ENCODE peak calls at places on chromosomes 6 and 20, in four cellular contexts. One of them, this sample, is unnamed. For H3K9me3, the result is how much of the 10 kb centered on the place peaks cover.

GRCh38 chr6:30793521-30794194 is 49.3 kb upstream of the IER3 start:
- DNase-seq in cardiac muscle cell: no peak
- DNase-seq in adrenal gland: no peak
- DNase-seq in CD8-positive, alpha-beta memory T cell: peak
- DNase-seq in this sample: no peak

GRCh38 chr6:21067521-21067920 is 526.0 kb upstream of the SOX4 start:
- DNase-seq in adrenal gland: no peak
- DNase-seq in cardiac muscle cell: no peak
- DNase-seq in CD8-positive, alpha-beta memory T cell: no peak
- DNase-seq in this sample: no peak

GRCh38 chr20:1169224-1169623 is 15.6 kb downstream of the TMEM74B start:
- DNase-seq in cardiac muscle cell: no peak
- DNase-seq in CD8-positive, alpha-beta memory T cell: no peak
- DNase-seq in adrenal gland: no peak
- DNase-seq in this sample: no peak

GRCh38 chr6:29141606-29142005 is 29.1 kb upstream of the OR2J2 start:
- DNase-seq in CD8-positive, alpha-beta memory T cell: no peak
- DNase-seq in adrenal gland: no peak
- DNase-seq in cardiac muscle cell: no peak
- DNase-seq in this sample: no peak

GRCh38 chr6:40962241-40962640 is 76.8 kb downstream of the UNC5CL start:
- DNase-seq in adrenal gland: no peak
- DNase-seq in cardiac muscle cell: no peak
- DNase-seq in CD8-positive, alpha-beta memory T cell: no peak
- DNase-seq in this sample: no peak

GRCh38 chr6:16684195-16684689 is 77.0 kb downstream of the ATXN1 start:
- DNase-seq in adrenal gland: no peak
- DNase-seq in cardiac muscle cell: no peak
- DNase-seq in CD8-positive, alpha-beta memory T cell: no peak
- DNase-seq in this sample: peak

GRCh38 chr6:79330723-79331122 is 96.2 kb upstream of the HMGN3 start:
- DNase-seq in cardiac muscle cell: no peak
- DNase-seq in adrenal gland: no peak
- DNase-seq in CD8-positive, alpha-beta memory T cell: no peak
- DNase-seq in this sample: no peak

GRCh38 chr6:87176493-87176892 is 21.1 kb downstream of the ZNF292 start:
- DNase-seq in CD8-positive, alpha-beta memory T cell: no peak
- DNase-seq in cardiac muscle cell: no peak
- DNase-seq in adrenal gland: no peak
- DNase-seq in this sample: no peak

GRCh38 chr6:33417127-33417902 is 592 bp downstream of the CUTA start:
- DNase-seq in cardiac muscle cell: peak
- DNase-seq in CD8-positive, alpha-beta memory T cell: no peak
- DNase-seq in adrenal gland: peak
- DNase-seq in this sample: no peak

GRCh38 chr20:15611579-15611978 is 961.7 kb downstream of the KIF16B start:
- DNase-seq in cardiac muscle cell: no peak
- DNase-seq in CD8-positive, alpha-beta memory T cell: no peak
- DNase-seq in adrenal gland: no peak
- DNase-seq in this sample: no peak

GRCh38 chr20:15613530-15613929 is 959.7 kb downstream of the KIF16B start:
- DNase-seq in cardiac muscle cell: peak
- DNase-seq in adrenal gland: peak
- DNase-seq in CD8-positive, alpha-beta memory T cell: no peak
- DNase-seq in this sample: no peak

GRCh38 chr20:15610700-15611277 is 962.5 kb downstream of the KIF16B start:
- DNase-seq in adrenal gland: no peak
- DNase-seq in cardiac muscle cell: no peak
- DNase-seq in CD8-positive, alpha-beta memory T cell: no peak
- DNase-seq in this sample: no peak

GRCh38 chr20:15609956-15610355 is 963.3 kb downstream of the KIF16B start:
- DNase-seq in CD8-positive, alpha-beta memory T cell: no peak
- DNase-seq in cardiac muscle cell: no peak
- DNase-seq in adrenal gland: no peak
- DNase-seq in this sample: no peak

DNA sequence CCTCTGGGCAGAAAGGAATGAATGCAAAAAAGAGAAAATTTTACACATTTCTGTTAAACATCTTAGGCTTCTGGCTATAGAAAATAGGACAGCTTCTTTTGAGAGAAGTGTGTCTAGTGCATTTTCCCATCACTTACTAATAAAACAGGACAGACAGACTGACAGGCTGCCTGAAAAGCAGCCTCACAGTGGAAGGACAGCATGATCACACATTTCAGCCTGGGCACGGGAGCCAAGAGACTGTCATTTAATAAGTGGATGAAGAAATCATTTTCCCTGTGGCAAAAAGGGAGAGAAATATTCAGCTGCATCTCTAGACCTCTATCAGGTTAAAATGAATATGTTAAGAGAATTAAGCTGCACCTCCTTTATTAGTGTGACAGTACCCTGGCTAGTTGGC is 960.5 kb downstream of the KIF16B start:
- DNase-seq in CD8-positive, alpha-beta memory T cell: no peak
- DNase-seq in cardiac muscle cell: no peak
- DNase-seq in adrenal gland: no peak
- DNase-seq in this sample: no peak
- H3K9me3 ChIP-seq in CD8-positive, alpha-beta memory T cell: under half
- H3K9me3 ChIP-seq in cardiac muscle cell: under half
- H3K9me3 ChIP-seq in adrenal gland: under half
- H3K9me3 ChIP-seq in this sample: under half

GRCh38 chr20:16617056-16617455 is 43.8 kb upstream of the KIF16B start:
- DNase-seq in adrenal gland: no peak
- DNase-seq in CD8-positive, alpha-beta memory T cell: no peak
- DNase-seq in cardiac muscle cell: no peak
- DNase-seq in this sample: no peak
- H3K27ac ChIP-seq in adrenal gland: no peak
- H3K27ac ChIP-seq in CD8-positive, alpha-beta memory T cell: no peak
- H3K27ac ChIP-seq in cardiac muscle cell: no peak
- H3K27ac ChIP-seq in this sample: no peak

GRCh38 chr6:36114798-36115408 is 15.4 kb upstream of the MAPK13 start:
- DNase-seq in cardiac muscle cell: no peak
- DNase-seq in adrenal gland: no peak
- DNase-seq in CD8-positive, alpha-beta memory T cell: peak
- DNase-seq in this sample: no peak
- H3K4me3 ChIP-seq in cardiac muscle cell: no peak
- H3K4me3 ChIP-seq in adrenal gland: no peak
- H3K4me3 ChIP-seq in CD8-positive, alpha-beta memory T cell: peak
- H3K4me3 ChIP-seq in this sample: no peak

DNA sequence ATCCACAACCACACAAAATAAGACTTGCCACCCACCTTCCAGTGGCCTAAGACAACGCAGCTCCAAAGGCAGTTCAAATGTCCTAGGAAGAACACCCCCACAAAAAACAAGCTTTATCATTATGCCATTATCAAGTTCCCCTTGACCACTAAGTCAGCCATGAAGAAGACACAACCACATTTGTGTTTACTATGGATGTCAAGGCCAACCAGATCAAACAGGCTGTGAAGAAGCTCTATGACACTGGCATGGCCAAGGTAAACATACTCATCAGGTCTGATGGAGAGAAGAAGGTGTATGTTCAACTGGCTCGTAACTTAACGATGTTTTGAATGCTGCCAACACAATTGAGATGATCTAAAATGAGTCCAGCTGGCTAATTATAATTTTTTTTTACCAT is 26.1 kb downstream of the SEC63 start:
- DNase-seq in adrenal gland: no peak
- DNase-seq in cardiac muscle cell: no peak
- DNase-seq in CD8-positive, alpha-beta memory T cell: no peak
- DNase-seq in this sample: no peak
- H3K9me3 ChIP-seq in adrenal gland: under half
- H3K9me3 ChIP-seq in cardiac muscle cell: under half
- H3K9me3 ChIP-seq in CD8-positive, alpha-beta memory T cell: under half
- H3K9me3 ChIP-seq in this sample: under half

GRCh38 chr20:43513298-43514061 is 6.0 kb downstream of the L3MBTL1 start:
- DNase-seq in CD8-positive, alpha-beta memory T cell: no peak
- DNase-seq in cardiac muscle cell: no peak
- DNase-seq in adrenal gland: no peak
- DNase-seq in this sample: no peak
- H3K27ac ChIP-seq in CD8-positive, alpha-beta memory T cell: peak
- H3K27ac ChIP-seq in cardiac muscle cell: no peak
- H3K27ac ChIP-seq in adrenal gland: peak
- H3K27ac ChIP-seq in this sample: peak

GRCh38 chr6:138545621-138545980 is 46.3 kb upstream of the NHSL1 start:
- DNase-seq in cardiac muscle cell: peak
- DNase-seq in adrenal gland: no peak
- DNase-seq in CD8-positive, alpha-beta memory T cell: no peak
- DNase-seq in this sample: peak
- H3K4me3 ChIP-seq in cardiac muscle cell: no peak
- H3K4me3 ChIP-seq in adrenal gland: no peak
- H3K4me3 ChIP-seq in CD8-positive, alpha-beta memory T cell: no peak
- H3K4me3 ChIP-seq in this sample: peak

GRCh38 chr20:15836634-15837033 is 736.6 kb downstream of the KIF16B start:
- DNase-seq in CD8-positive, alpha-beta memory T cell: no peak
- DNase-seq in cardiac muscle cell: no peak
- DNase-seq in adrenal gland: no peak
- DNase-seq in this sample: no peak

GRCh38 chr20:15837563-15837962 is 735.7 kb downstream of the KIF16B start:
- DNase-seq in CD8-positive, alpha-beta memory T cell: no peak
- DNase-seq in cardiac muscle cell: no peak
- DNase-seq in adrenal gland: no peak
- DNase-seq in this sample: no peak

GRCh38 chr20:15835811-15836210 is 737.4 kb downstream of the KIF16B start:
- DNase-seq in cardiac muscle cell: no peak
- DNase-seq in CD8-positive, alpha-beta memory T cell: no peak
- DNase-seq in adrenal gland: no peak
- DNase-seq in this sample: no peak

GRCh38 chr20:15832512-15832911 is 740.7 kb downstream of the KIF16B start:
- DNase-seq in cardiac muscle cell: no peak
- DNase-seq in CD8-positive, alpha-beta memory T cell: no peak
- DNase-seq in adrenal gland: no peak
- DNase-seq in this sample: no peak

GRCh38 chr20:15834857-15835256 is 738.4 kb downstream of the KIF16B start:
- DNase-seq in cardiac muscle cell: no peak
- DNase-seq in CD8-positive, alpha-beta memory T cell: no peak
- DNase-seq in adrenal gland: no peak
- DNase-seq in this sample: no peak
- H3K9me3 ChIP-seq in cardiac muscle cell: under half
- H3K9me3 ChIP-seq in CD8-positive, alpha-beta memory T cell: under half
- H3K9me3 ChIP-seq in adrenal gland: under half
- H3K9me3 ChIP-seq in this sample: under half